ENCODE peak calls at places on chromosomes 7 and 10, in ten cellular contexts. M is central memory CD4-positive, alpha-beta T cell; H is NCI-H510A treated with DMSO at 0.1 percent for 48 hours; L is activated naive CD4-positive, alpha-beta T cell; T is type B pancreatic cell; F is NCI-H1105; C is skeletal muscle cell; I is ecto neural progenitor cell; O is HTR-8/SVneo; K is RPMI7951. B is an unnamed sample.

GRCh38 chr10:6920072-6921019 is 340.3 kb upstream of the PRKCQ start:
- DNase-seq in M (peak), H (no peak), L (peak), T (peak), F (no peak), C (no peak), I (peak), O (peak), K (peak), B (peak)

GRCh38 chr7:22351329-22351692 is 5.6 kb downstream of the RAPGEF5 start:
- DNase-seq in M (no peak), H (no peak), L (no peak), T (no peak), F (no peak), C (no peak), I (no peak), O (no peak), K (no peak), B (no peak)

GRCh38 chr10:78844956-78845355 is 223.8 kb upstream of the ZMIZ1 start:
- DNase-seq in M (no peak), H (no peak), L (no peak), T (no peak), F (no peak), C (no peak), I (no peak), O (no peak), K (no peak), B (no peak)

GRCh38 chr10:33265621-33266020 is 68.8 kb downstream of the NRP1 start:
- DNase-seq in M (no peak), H (no peak), L (no peak), T (no peak), F (no peak), C (no peak), I (no peak), O (no peak), K (no peak), B (no peak)

GRCh38 chr7:48098846-48099245 is 9.8 kb downstream of the UPP1 start:
- DNase-seq in M (no peak), H (no peak), L (no peak), T (no peak), F (no peak), C (no peak), I (no peak), O (no peak), K (no peak), B (no peak)

GRCh38 chr7:129438281-129438838 is 4.1 kb downstream of the STRIP2 start:
- DNase-seq in M (no peak), H (no peak), L (no peak), T (no peak), F (no peak), C (no peak), I (no peak), O (no peak), K (no peak), B (no peak)

GRCh38 chr10:103493911-103494877 is 689 bp downstream of the NEURL1 start:
- DNase-seq in M (no peak), H (no peak), L (peak), T (no peak), F (no peak), C (no peak), I (peak), O (no peak), K (no peak), B (no peak)

GRCh38 chr7:4626318-4626845 is 55.7 kb upstream of the FOXK1 start:
- DNase-seq in M (no peak), H (no peak), L (no peak), T (no peak), F (no peak), C (no peak), I (no peak), O (no peak), K (no peak), B (no peak)

GRCh38 chr10:60444494-60445064 is 54.9 kb upstream of the ANK3 start:
- DNase-seq in M (no peak), H (peak), L (no peak), T (no peak), F (no peak), C (no peak), I (no peak), O (no peak), K (peak), B (no peak)

GRCh38 chr10:61902448-61903183 is 1.1 kb downstream of the ARID5B start:
- DNase-seq in M (peak), H (peak), L (peak), T (no peak), F (no peak), C (no peak), I (peak), O (peak), K (peak), B (no peak)

GRCh38 chr10:109735776-109736175 is 187.5 kb downstream of the XPNPEP1 start:
- DNase-seq in M (no peak), H (no peak), L (no peak), T (no peak), F (no peak), C (no peak), I (no peak), O (no peak), K (no peak), B (no peak)

GRCh38 chr10:27150261-27150660 is 3.9 kb downstream of the YME1L1 start:
- DNase-seq in M (no peak), H (no peak), L (no peak), T (no peak), F (no peak), C (no peak), I (no peak), O (no peak), K (no peak), B (no peak)

GRCh38 chr7:148722340-148723165 is 23.9 kb downstream of the CUL1 start:
- DNase-seq in M (no peak), H (no peak), L (no peak), T (no peak), F (no peak), C (no peak), I (no peak), O (no peak), K (no peak), B (no peak)

GRCh38 chr7:79436378-79436777 is 17.1 kb downstream of the MAGI2 start:
- DNase-seq in M (no peak), H (no peak), L (no peak), T (no peak), F (no peak), C (no peak), I (no peak), O (no peak), K (no peak), B (no peak)

GRCh38 chr7:25857376-25858067 is 294.5 kb upstream of the NFE2L3 start:
- DNase-seq in M (no peak), H (peak), L (no peak), T (no peak), F (peak), C (peak), I (no peak), O (peak), K (peak), B (no peak)

GRCh38 chr7:35729061-35729783 is 34.3 kb upstream of the HERPUD2 start:
- DNase-seq in M (peak), H (no peak), L (no peak), T (no peak), F (no peak), C (no peak), I (no peak), O (no peak), K (no peak), B (no peak)

GRCh38 chr7:95723583-95724180 is 48.7 kb upstream of the DYNC1I1 start:
- DNase-seq in M (no peak), H (peak), L (no peak), T (no peak), F (peak), C (peak), I (no peak), O (peak), K (peak), B (peak)

GRCh38 chr7:64951250-64951848 is 39.5 kb downstream of the ZNF117 start:
- DNase-seq in M (peak), H (peak), L (no peak), T (no peak), F (peak), C (peak), I (no peak), O (peak), K (peak), B (no peak)

GRCh38 chr10:70132098-70133029 is at the start of gene AIFM2:
- DNase-seq in M (no peak), H (peak), L (peak), T (no peak), F (peak), C (no peak), I (peak), O (peak), K (peak), B (peak)

GRCh38 chr7:44127161-44127560 is 3.8 kb upstream of the POLD2 start:
- DNase-seq in M (no peak), H (no peak), L (no peak), T (no peak), F (no peak), C (no peak), I (no peak), O (no peak), K (no peak), B (no peak)

GRCh38 chr7:99404977-99405320 is 3.4 kb downstream of the PDAP1 start:
- DNase-seq in M (no peak), H (no peak), L (no peak), T (no peak), F (no peak), C (no peak), I (no peak), O (no peak), K (no peak), B (no peak)

GRCh38 chr10:116838143-116838725 is 11.1 kb upstream of the ENO4 start:
- DNase-seq in M (no peak), H (no peak), L (no peak), T (no peak), F (no peak), C (no peak), I (no peak), O (no peak), K (no peak), B (no peak)

GRCh38 chr10:118272090-118272775 is 69.9 kb downstream of the FAM204A start:
- DNase-seq in M (no peak), H (no peak), L (no peak), T (no peak), F (no peak), C (peak), I (no peak), O (no peak), K (no peak), B (no peak)

GRCh38 chr10:90407116-90407515 is 450.7 kb downstream of the HTR7 start:
- DNase-seq in M (no peak), H (no peak), L (no peak), T (no peak), F (no peak), C (no peak), I (no peak), O (no peak), K (peak), B (no peak)

GRCh38 chr7:100546868-100547800 is 8.1 kb downstream of the AGFG2 start:
- DNase-seq in M (no peak), H (no peak), L (no peak), T (no peak), F (no peak), C (no peak), I (no peak), O (no peak), K (no peak), B (no peak)